ENCODE peak calls at places on chromosomes 12 and 14, in six cellular contexts. One of them, this sample, is unnamed.

GRCh38 chr14:90830931-90831701 is 14.9 kb upstream of the TTC7B start:
- DNase-seq in dorsolateral prefrontal cortex: no peak
- DNase-seq in GM03348: no peak
- DNase-seq in activated gamma-delta T cell treated with anti-CD3 and anti-CD28 coated beads, Interleukin-2, amount 50 U/mL, for 16 hours: no peak
- DNase-seq in B cell: no peak
- DNase-seq in KBM-7: no peak
- DNase-seq in this sample: no peak

GRCh38 chr12:2194571-2194970 is 141.8 kb downstream of the CACNA1C start:
- DNase-seq in dorsolateral prefrontal cortex: no peak
- DNase-seq in GM03348: no peak
- DNase-seq in activated gamma-delta T cell treated with anti-CD3 and anti-CD28 coated beads, Interleukin-2, amount 50 U/mL, for 16 hours: no peak
- DNase-seq in B cell: no peak
- DNase-seq in KBM-7: no peak
- DNase-seq in this sample: no peak

GRCh38 chr12:127398026-127398715 is 868.8 kb upstream of the TMEM132C start:
- DNase-seq in dorsolateral prefrontal cortex: no peak
- DNase-seq in GM03348: no peak
- DNase-seq in activated gamma-delta T cell treated with anti-CD3 and anti-CD28 coated beads, Interleukin-2, amount 50 U/mL, for 16 hours: no peak
- DNase-seq in B cell: no peak
- DNase-seq in KBM-7: no peak
- DNase-seq in this sample: no peak

GRCh38 chr12:112091563-112091962 is 17.0 kb downstream of the NAA25 start:
- DNase-seq in dorsolateral prefrontal cortex: no peak
- DNase-seq in GM03348: no peak
- DNase-seq in activated gamma-delta T cell treated with anti-CD3 and anti-CD28 coated beads, Interleukin-2, amount 50 U/mL, for 16 hours: no peak
- DNase-seq in B cell: no peak
- DNase-seq in KBM-7: no peak
- DNase-seq in this sample: no peak

GRCh38 chr12:127688901-127689428 is 578.0 kb upstream of the TMEM132C start:
- DNase-seq in dorsolateral prefrontal cortex: no peak
- DNase-seq in GM03348: no peak
- DNase-seq in activated gamma-delta T cell treated with anti-CD3 and anti-CD28 coated beads, Interleukin-2, amount 50 U/mL, for 16 hours: no peak
- DNase-seq in B cell: no peak
- DNase-seq in KBM-7: no peak
- DNase-seq in this sample: no peak

GRCh38 chr12:91361864-91362263 is 179.2 kb upstream of the DCN start:
- DNase-seq in dorsolateral prefrontal cortex: no peak
- DNase-seq in GM03348: peak
- DNase-seq in activated gamma-delta T cell treated with anti-CD3 and anti-CD28 coated beads, Interleukin-2, amount 50 U/mL, for 16 hours: no peak
- DNase-seq in B cell: peak
- DNase-seq in KBM-7: peak
- DNase-seq in this sample: peak

GRCh38 chr12:13198921-13199320 is 2.4 kb downstream of the EMP1 start:
- DNase-seq in dorsolateral prefrontal cortex: no peak
- DNase-seq in GM03348: peak
- DNase-seq in activated gamma-delta T cell treated with anti-CD3 and anti-CD28 coated beads, Interleukin-2, amount 50 U/mL, for 16 hours: no peak
- DNase-seq in B cell: no peak
- DNase-seq in KBM-7: no peak
- DNase-seq in this sample: no peak

GRCh38 chr12:116135209-116135930 is 142.1 kb downstream of the MED13L start:
- DNase-seq in dorsolateral prefrontal cortex: no peak
- DNase-seq in GM03348: peak
- DNase-seq in activated gamma-delta T cell treated with anti-CD3 and anti-CD28 coated beads, Interleukin-2, amount 50 U/mL, for 16 hours: no peak
- DNase-seq in B cell: no peak
- DNase-seq in KBM-7: no peak
- DNase-seq in this sample: no peak

GRCh38 chr12:46754550-46754949 is 71.2 kb downstream of the SLC38A4 start:
- DNase-seq in dorsolateral prefrontal cortex: no peak
- DNase-seq in GM03348: no peak
- DNase-seq in activated gamma-delta T cell treated with anti-CD3 and anti-CD28 coated beads, Interleukin-2, amount 50 U/mL, for 16 hours: no peak
- DNase-seq in B cell: no peak
- DNase-seq in KBM-7: no peak
- DNase-seq in this sample: no peak

GRCh38 chr12:80064269-80064668 is 35.1 kb upstream of the OTOGL start:
- DNase-seq in dorsolateral prefrontal cortex: no peak
- DNase-seq in GM03348: no peak
- DNase-seq in activated gamma-delta T cell treated with anti-CD3 and anti-CD28 coated beads, Interleukin-2, amount 50 U/mL, for 16 hours: no peak
- DNase-seq in B cell: no peak
- DNase-seq in KBM-7: no peak
- DNase-seq in this sample: no peak

GRCh38 chr12:103736572-103736971 is 104.5 kb downstream of the NT5DC3 start:
- DNase-seq in dorsolateral prefrontal cortex: no peak
- DNase-seq in GM03348: no peak
- DNase-seq in activated gamma-delta T cell treated with anti-CD3 and anti-CD28 coated beads, Interleukin-2, amount 50 U/mL, for 16 hours: no peak
- DNase-seq in B cell: no peak
- DNase-seq in KBM-7: no peak
- DNase-seq in this sample: no peak

GRCh38 chr14:63524537-63525155 is 18.5 kb downstream of the PPP2R5E start:
- DNase-seq in dorsolateral prefrontal cortex: no peak
- DNase-seq in GM03348: no peak
- DNase-seq in activated gamma-delta T cell treated with anti-CD3 and anti-CD28 coated beads, Interleukin-2, amount 50 U/mL, for 16 hours: peak
- DNase-seq in B cell: peak
- DNase-seq in KBM-7: peak
- DNase-seq in this sample: no peak

GRCh38 chr14:54627325-54627717 is 60.4 kb downstream of the SAMD4A start:
- DNase-seq in dorsolateral prefrontal cortex: no peak
- DNase-seq in GM03348: no peak
- DNase-seq in activated gamma-delta T cell treated with anti-CD3 and anti-CD28 coated beads, Interleukin-2, amount 50 U/mL, for 16 hours: no peak
- DNase-seq in B cell: no peak
- DNase-seq in KBM-7: no peak
- DNase-seq in this sample: no peak

GRCh38 chr14:104510794-104511611 is 68.6 kb upstream of the C14orf180 start:
- DNase-seq in dorsolateral prefrontal cortex: peak
- DNase-seq in GM03348: no peak
- DNase-seq in activated gamma-delta T cell treated with anti-CD3 and anti-CD28 coated beads, Interleukin-2, amount 50 U/mL, for 16 hours: no peak
- DNase-seq in B cell: no peak
- DNase-seq in KBM-7: no peak
- DNase-seq in this sample: no peak